ENCODE peak calls at places on chromosomes 7 and 10, in eight cellular contexts. E is HFFc6, R is lung microvascular endothelial cell, Q is astrocyte of the cerebellum, L is GM03348, V is DMS153, D is myocyte, H is fibroblast of lung. Y is an unnamed sample.

GRCh38 chr10:47239211-47239610 is 60.8 kb upstream of the GDF10 start:
- DNase-seq in E (no peak), R (no peak), Q (no peak), L (no peak), V (no peak), D (no peak), H (no peak), Y (no peak)

GRCh38 chr10:132937861-132938260 is 4.5 kb downstream of the CFAP46 start:
- DNase-seq in E (no peak), R (no peak), Q (no peak), L (no peak), V (no peak), D (no peak), H (no peak), Y (no peak)

GRCh38 chr7:92629779-92630178 is 39.6 kb upstream of the FAM133B start:
- DNase-seq in E (no peak), R (no peak), Q (no peak), L (no peak), V (no peak), D (no peak), H (no peak), Y (no peak)

GRCh38 chr7:130923930-130924329 is 189.9 kb upstream of the KLF14 start:
- DNase-seq in E (no peak), R (no peak), Q (no peak), L (no peak), V (no peak), D (no peak), H (no peak), Y (no peak)

GRCh38 chr7:1520574-1521234 is 9.8 kb upstream of the MAFK start:
- DNase-seq in E (no peak), R (peak; percentile 81), Q (peak; percentile 67), L (no peak), V (no peak), D (peak; percentile 19), H (peak; percentile 90), Y (no peak)

GRCh38 chr7:11026452-11027359 is 53.0 kb downstream of the PHF14 start:
- DNase-seq in E (no peak), R (no peak), Q (no peak), L (peak; percentile 5), V (no peak), D (peak; percentile 19), H (peak; percentile 2), Y (no peak)

GRCh38 chr7:28458732-28459131 is 46.4 kb downstream of the CREB5 start:
- DNase-seq in E (no peak), R (peak; percentile 0), Q (no peak), L (no peak), V (no peak), D (no peak), H (no peak), Y (no peak)

GRCh38 chr10:130993612-130994011 is 317.9 kb downstream of the TCERG1L start:
- DNase-seq in E (no peak), R (no peak), Q (no peak), L (no peak), V (no peak), D (no peak), H (no peak), Y (no peak)

GRCh38 chr7:92352009-92352408 is 95.3 kb upstream of the GATAD1 start:
- DNase-seq in E (no peak), R (no peak), Q (no peak), L (no peak), V (no peak), D (no peak), H (no peak), Y (no peak)

GRCh38 chr7:152013230-152013629 is 12.2 kb upstream of the GALNT11 start:
- DNase-seq in E (no peak), R (no peak), Q (no peak), L (no peak), V (no peak), D (no peak), H (no peak), Y (no peak)

GRCh38 chr7:94906035-94906796 is 1.2 kb upstream of the PPP1R9A start:
- DNase-seq in E (no peak), R (no peak), Q (no peak), L (no peak), V (no peak), D (no peak), H (no peak), Y (no peak)

GRCh38 chr7:96998333-96998732 is 7.0 kb upstream of the DLX6 start:
- DNase-seq in E (no peak), R (no peak), Q (no peak), L (no peak), V (no peak), D (no peak), H (no peak), Y (no peak)

GRCh38 chr7:13282377-13282980 is 595.0 kb downstream of the ARL4A start:
- DNase-seq in E (peak; percentile 47), R (peak; percentile 59), Q (peak; percentile 31), L (peak; percentile 37), V (peak; percentile 20), D (peak; percentile 57), H (peak; percentile 36), Y (no peak)

GRCh38 chr10:131666091-131666490 is 234.7 kb upstream of the PPP2R2D start:
- DNase-seq in E (no peak), R (no peak), Q (no peak), L (no peak), V (no peak), D (no peak), H (no peak), Y (no peak)

GRCh38 chr10:110556993-110557601 is 10.4 kb upstream of the SMC3 start:
- DNase-seq in E (peak; percentile 6), R (no peak), Q (no peak), L (peak; percentile 41), V (no peak), D (peak; percentile 35), H (peak; percentile 52), Y (no peak)

GRCh38 chr10:77849039-77849664 is 77.4 kb downstream of the DLG5 start:
- DNase-seq in E (no peak), R (no peak), Q (no peak), L (no peak), V (no peak), D (no peak), H (no peak), Y (no peak)

GRCh38 chr7:127021019-127021738 is 231.6 kb downstream of the GRM8 start:
- DNase-seq in E (no peak), R (no peak), Q (no peak), L (no peak), V (no peak), D (no peak), H (no peak), Y (no peak)

GRCh38 chr7:1245596-1245995 is 12.9 kb downstream of the UNCX start:
- DNase-seq in E (no peak), R (no peak), Q (no peak), L (no peak), V (no peak), D (no peak), H (no peak), Y (no peak)

GRCh38 chr7:53531-53930 is 138.8 kb upstream of the FAM20C start:
- DNase-seq in E (no peak), R (no peak), Q (no peak), L (no peak), V (no peak), D (no peak), H (no peak), Y (no peak)